ENCODE peak calls at places on chromosomes 2 and 18, in four cellular contexts. D is ovary; W is mesenchymal stem cell; X is CD8-positive, alpha-beta memory T cell. N is an unnamed sample. For H3K9me3, the result is how much of the 10 kb centered on the place peaks cover.

GRCh38 chr2:174008720-174009119 is 43.5 kb upstream of the SP3 start:
- DNase-seq in D (no peak), W (no peak), X (no peak), N (no peak)

GRCh38 chr2:35973132-35973736 is 382.3 kb upstream of the CRIM1 start:
- DNase-seq in D (no peak), W (peak), X (no peak), N (no peak)

GRCh38 chr2:195117036-195117435 is 540.0 kb upstream of the SLC39A10 start:
- DNase-seq in D (no peak), W (no peak), X (no peak), N (no peak)

GRCh38 chr2:170974304-170974993 is 45.4 kb downstream of the GORASP2 start:
- DNase-seq in D (peak), W (peak), X (no peak), N (no peak)

GRCh38 chr2:230714122-230714453 is 1.4 kb downstream of the CAB39 start:
- DNase-seq in D (no peak), W (peak), X (peak), N (peak)

GRCh38 chr2:17815466-17816184 is 635 bp upstream of the MSGN1 start:
- DNase-seq in D (no peak), W (no peak), X (no peak), N (no peak)

GRCh38 chr18:23586249-23587196 is at the start of gene NPC1:
- DNase-seq in D (peak), W (peak), X (peak), N (peak)

GRCh38 chr2:237924164-237924534 is 42.7 kb upstream of the UBE2F start:
- DNase-seq in D (no peak), W (no peak), X (no peak), N (no peak)

GRCh38 chr18:12657849-12658829 is at the start of gene SPIRE1:
- DNase-seq in D (peak), W (peak), X (peak), N (peak)

GRCh38 chr2:142874293-142874814 is 3.1 kb upstream of the KYNU start:
- DNase-seq in D (no peak), W (peak), X (no peak), N (peak)

GRCh38 chr2:137886432-137886831 is 77.8 kb upstream of the HNMT start:
- DNase-seq in D (no peak), W (no peak), X (no peak), N (peak)

GRCh38 chr2:31440764-31441163 is 26.2 kb upstream of the XDH start:
- DNase-seq in D (no peak), W (no peak), X (no peak), N (no peak)

GRCh38 chr18:32893915-32894314 is 121.1 kb upstream of the KLHL14 start:
- DNase-seq in D (no peak), W (no peak), X (no peak), N (no peak)

GRCh38 chr2:71060211-71060610 is 8.2 kb upstream of the NAGK start:
- DNase-seq in D (no peak), W (no peak), X (no peak), N (no peak)

GRCh38 chr2:28101123-28101522 is 210.6 kb downstream of the BABAM2 start:
- DNase-seq in D (no peak), W (no peak), X (no peak), N (no peak)

GRCh38 chr2:168611091-168611490 is 155.0 kb downstream of the CERS6 start:
- DNase-seq in D (no peak), W (no peak), X (no peak), N (no peak)
- H3K9me3 ChIP-seq in D (under half), W (under half), X (under half), N (under half)

GRCh38 chr2:201322772-201323171 is 34.4 kb downstream of the FLACC1 start:
- DNase-seq in D (no peak), W (no peak), X (no peak), N (no peak)
- H3K9me3 ChIP-seq in D (under half), W (half or more), X (under half), N (under half)

GRCh38 chr2:89834306-89834705 is 1142.8 kb downstream of the RPIA start:
- DNase-seq in D (no peak), W (no peak), X (no peak), N (no peak)

GRCh38 chr2:89841476-89841840 is 1150.0 kb downstream of the RPIA start:
- DNase-seq in D (no peak), W (no peak), X (no peak), N (no peak)

GRCh38 chr2:89833780-89834117 is 1142.3 kb downstream of the RPIA start:
- DNase-seq in D (no peak), W (peak), X (no peak), N (no peak)

GRCh38 chr2:89842180-89842908 is 1150.9 kb downstream of the RPIA start:
- DNase-seq in D (no peak), W (no peak), X (no peak), N (no peak)

DNA sequence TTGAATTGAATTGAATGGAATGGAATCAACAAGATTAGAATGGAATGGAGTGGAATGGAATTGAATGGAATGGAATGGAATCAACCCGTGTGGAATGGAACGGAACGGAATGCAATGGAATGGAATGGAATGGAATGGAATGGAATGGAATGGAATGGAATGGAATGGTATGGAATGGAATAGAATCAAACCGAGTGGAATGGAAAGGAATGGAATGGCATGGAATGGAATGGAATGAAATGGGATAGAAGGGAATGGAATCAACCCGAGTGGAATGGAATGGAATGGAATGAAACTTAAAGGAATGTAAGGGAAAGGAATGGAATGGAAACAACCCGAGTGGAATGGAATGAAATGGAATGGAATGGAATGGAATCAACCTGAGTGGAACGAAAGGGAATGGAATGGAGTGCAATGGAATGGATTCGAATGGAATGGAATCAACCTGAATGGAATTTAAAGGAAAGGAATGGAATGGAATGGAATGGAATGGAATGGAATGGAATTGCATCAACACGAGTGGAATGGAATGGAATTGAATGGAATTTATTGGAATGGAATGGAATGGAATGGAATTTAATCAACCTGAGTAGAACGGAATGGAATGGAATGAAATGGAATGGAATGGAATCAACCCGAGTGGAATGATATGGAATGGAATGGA is 1146.6 kb downstream of the RPIA start:
- DNase-seq in D (no peak), W (peak), X (no peak), N (no peak)
- H3K9me3 ChIP-seq in D (under half), W (under half), X (under half), N (under half)

DNA sequence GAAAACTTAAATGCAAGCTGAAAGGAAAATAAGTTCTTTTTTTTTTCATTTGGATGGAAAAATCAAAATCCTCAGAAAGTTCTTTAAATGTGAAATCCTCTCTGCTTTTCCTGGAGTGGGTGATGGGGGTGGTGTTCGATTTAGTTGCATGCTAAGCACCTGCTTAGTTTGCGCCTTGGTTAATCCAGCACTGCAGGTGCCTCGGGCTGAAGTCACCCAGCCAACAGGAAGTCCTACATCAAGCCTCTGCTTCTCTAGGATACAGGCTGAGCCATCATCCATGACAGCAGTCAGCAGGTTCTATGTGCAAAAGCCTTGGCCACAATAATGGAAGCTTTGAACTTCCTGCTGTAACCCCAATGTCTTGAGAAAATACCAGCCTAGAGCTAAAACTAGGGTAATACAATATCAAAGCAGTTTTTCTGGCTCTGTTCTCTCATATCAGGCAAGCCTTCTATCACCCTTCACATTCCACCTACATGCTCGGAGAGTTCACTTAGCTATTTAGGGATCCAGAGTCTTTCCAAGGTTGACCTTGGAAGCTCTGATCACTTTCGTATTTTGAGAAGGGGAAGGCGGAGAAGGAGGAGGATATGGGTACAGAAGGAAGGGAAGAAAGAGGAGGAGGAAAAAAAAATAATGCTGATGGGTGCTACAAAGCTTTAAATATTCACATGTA is 116.1 kb upstream of the LRRTM1 start:
- DNase-seq in D (no peak), W (no peak), X (no peak), N (no peak)
- H3K9me3 ChIP-seq in D (under half), W (under half), X (under half), N (under half)

DNA sequence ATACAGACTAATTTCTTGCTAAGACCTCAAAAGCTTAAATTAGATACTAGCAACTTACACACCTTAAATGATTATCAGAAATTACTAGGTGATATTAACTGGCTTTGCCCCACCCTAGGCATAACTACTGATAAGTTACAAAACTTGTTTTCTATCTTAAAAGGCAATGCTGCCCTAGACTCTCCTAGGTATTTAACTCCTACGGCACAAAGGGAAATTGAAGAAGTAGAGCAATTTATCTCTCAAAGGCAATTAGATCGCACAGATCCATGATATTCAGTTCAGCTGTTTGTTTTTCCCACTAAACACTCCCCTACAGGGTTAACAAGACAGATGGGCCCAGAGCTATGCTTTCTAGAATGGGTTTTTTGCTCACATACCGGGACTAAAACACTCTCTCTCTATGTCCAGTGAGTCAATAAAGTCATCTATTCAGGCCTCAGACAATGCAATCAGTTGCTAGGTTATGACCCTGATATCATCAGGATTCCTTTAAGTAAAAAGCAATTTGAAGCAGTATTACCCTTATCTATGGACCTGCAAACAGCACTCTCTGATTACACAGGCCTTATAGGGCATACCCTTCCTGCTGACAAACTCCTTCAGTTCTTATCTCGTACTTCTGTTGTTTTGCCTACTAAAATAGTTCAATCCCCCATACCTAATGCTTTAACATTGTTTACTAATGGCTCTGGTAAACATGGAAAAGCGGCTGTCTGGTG is 14.3 kb downstream of the MAP3K2 start:
- DNase-seq in D (no peak), W (no peak), X (no peak), N (no peak)
- H3K9me3 ChIP-seq in D (under half), W (under half), X (under half), N (under half)

DNA sequence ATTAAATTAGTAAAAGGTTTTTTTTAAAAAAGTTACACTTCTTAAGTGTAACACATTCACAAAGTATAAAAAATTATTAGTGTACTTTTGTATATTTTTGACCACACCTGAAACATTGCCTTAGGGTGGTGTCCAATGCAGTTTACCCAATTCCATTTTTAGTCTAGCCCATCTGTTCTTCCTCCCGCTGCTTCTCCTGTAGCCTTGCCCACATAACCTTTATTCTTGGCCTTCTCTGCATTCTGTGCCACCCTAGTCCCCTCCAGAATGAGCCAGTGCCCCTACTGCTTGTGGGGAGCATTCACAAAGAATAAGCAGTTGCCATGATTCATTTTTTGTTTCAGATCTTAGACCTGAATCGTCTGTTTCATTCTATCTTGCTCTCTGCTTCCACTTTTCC is 78.4 kb upstream of the MYT1L start:
- DNase-seq in D (no peak), W (no peak), X (no peak), N (no peak)
- H3K9me3 ChIP-seq in D (under half), W (under half), X (under half), N (under half)

GRCh38 chr18:78246041-78246440 is 733.6 kb upstream of the SALL3 start:
- DNase-seq in D (no peak), W (no peak), X (no peak), N (no peak)
- H3K9me3 ChIP-seq in D (under half), W (under half), X (under half), N (under half)

DNA sequence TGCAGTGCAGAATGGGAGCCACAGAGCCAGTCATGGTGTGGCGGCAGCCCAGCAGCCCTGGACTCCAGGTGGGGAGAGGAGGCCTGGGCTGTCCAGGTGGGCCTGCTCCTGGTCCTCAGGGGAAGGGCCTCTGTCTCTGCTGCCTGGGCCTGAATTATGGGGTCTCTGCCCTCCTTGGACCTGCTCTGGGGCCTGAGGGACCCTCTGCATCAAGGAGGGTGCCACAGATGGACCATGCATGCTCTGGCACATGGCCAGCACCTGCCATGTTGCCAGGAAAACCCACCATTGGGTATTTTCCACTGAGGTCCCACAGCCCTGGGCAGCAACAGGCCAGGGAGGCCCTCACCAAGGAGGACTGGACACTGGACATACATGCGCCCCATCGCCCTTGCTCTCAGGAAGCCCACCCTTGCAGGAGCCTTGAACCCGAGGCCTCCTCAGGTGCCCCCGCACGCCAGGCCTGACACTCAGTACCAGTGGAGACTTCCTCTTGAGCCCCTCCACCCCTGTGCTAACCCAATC is 107.1 kb downstream of the NDUFA10 start:
- DNase-seq in D (no peak), W (no peak), X (no peak), N (no peak)
- H3K9me3 ChIP-seq in D (under half), W (under half), X (under half), N (under half)